ENCODE peak calls at places on chromosome 22, in four cellular contexts. One of them, this sample, is unnamed.

GRCh38 chr22:47201186-47201995 is 438.9 kb downstream of the TBC1D22A start:
- DNase-seq in K562: no peak
- DNase-seq in SK-N-SH: no peak
- DNase-seq in HepG2: no peak
- DNase-seq in this sample: no peak

GRCh38 chr22:50573491-50574382 is 4.5 kb downstream of the CPT1B start:
- DNase-seq in K562: no peak
- DNase-seq in SK-N-SH: no peak
- DNase-seq in HepG2: no peak
- DNase-seq in this sample: no peak

GRCh38 chr22:46108564-46109473 is 41.5 kb upstream of the PPARA start:
- DNase-seq in K562: peak
- DNase-seq in SK-N-SH: peak
- DNase-seq in HepG2: peak
- DNase-seq in this sample: no peak

GRCh38 chr22:29485448-29485847 is 5.4 kb downstream of the NEFH start:
- DNase-seq in K562: no peak
- DNase-seq in SK-N-SH: no peak
- DNase-seq in HepG2: no peak
- DNase-seq in this sample: no peak

GRCh38 chr22:37907036-37907954 is 1.2 kb downstream of the MICALL1 start:
- DNase-seq in K562: no peak
- DNase-seq in SK-N-SH: no peak
- DNase-seq in HepG2: no peak
- DNase-seq in this sample: no peak

GRCh38 chr22:37312549-37313183 is 30.4 kb downstream of the CYTH4 start:
- DNase-seq in K562: no peak
- DNase-seq in SK-N-SH: no peak
- DNase-seq in HepG2: no peak
- DNase-seq in this sample: no peak

GRCh38 chr22:28129319-28129962 is 210.4 kb upstream of the PITPNB start:
- DNase-seq in K562: no peak
- DNase-seq in SK-N-SH: no peak
- DNase-seq in HepG2: no peak
- DNase-seq in this sample: no peak

GRCh38 chr22:17102297-17102667 is 17.5 kb downstream of the IL17RA start:
- DNase-seq in K562: peak
- DNase-seq in SK-N-SH: no peak
- DNase-seq in HepG2: no peak
- DNase-seq in this sample: no peak

GRCh38 chr22:19321757-19322156 is 30.2 kb upstream of the CLTCL1 start:
- DNase-seq in K562: no peak
- DNase-seq in SK-N-SH: no peak
- DNase-seq in HepG2: no peak
- DNase-seq in this sample: no peak

GRCh38 chr22:17990942-17991341 is 33.4 kb downstream of the MICAL3 start:
- DNase-seq in K562: no peak
- DNase-seq in SK-N-SH: no peak
- DNase-seq in HepG2: no peak
- DNase-seq in this sample: no peak

GRCh38 chr22:29994941-29995340 is 85.3 kb upstream of the HORMAD2 start:
- DNase-seq in K562: no peak
- DNase-seq in SK-N-SH: no peak
- DNase-seq in HepG2: peak
- DNase-seq in this sample: no peak

GRCh38 chr22:27685971-27686370 is 115.6 kb downstream of the MN1 start:
- DNase-seq in K562: no peak
- DNase-seq in SK-N-SH: no peak
- DNase-seq in HepG2: no peak
- DNase-seq in this sample: no peak

GRCh38 chr22:47678667-47679287 is 916.3 kb downstream of the TBC1D22A start:
- DNase-seq in K562: no peak
- DNase-seq in SK-N-SH: no peak
- DNase-seq in HepG2: no peak
- DNase-seq in this sample: no peak

GRCh38 chr22:46087816-46088277 is 62.5 kb upstream of the PPARA start:
- DNase-seq in K562: peak
- DNase-seq in SK-N-SH: peak
- DNase-seq in HepG2: no peak
- DNase-seq in this sample: no peak

GRCh38 chr22:50340157-50340879 is 2.8 kb upstream of the PPP6R2 start:
- DNase-seq in K562: peak
- DNase-seq in SK-N-SH: peak
- DNase-seq in HepG2: peak
- DNase-seq in this sample: no peak

GRCh38 chr22:50039669-50040458 is 18.2 kb downstream of the TTLL8 start:
- DNase-seq in K562: no peak
- DNase-seq in SK-N-SH: no peak
- DNase-seq in HepG2: no peak
- DNase-seq in this sample: no peak

GRCh38 chr22:18088825-18089568 is 11.2 kb downstream of the PEX26 start:
- DNase-seq in K562: no peak
- DNase-seq in SK-N-SH: no peak
- DNase-seq in HepG2: peak
- DNase-seq in this sample: no peak

GRCh38 chr22:27203276-27203660 is 545.9 kb downstream of the MIAT start:
- DNase-seq in K562: no peak
- DNase-seq in SK-N-SH: no peak
- DNase-seq in HepG2: no peak
- DNase-seq in this sample: no peak

GRCh38 chr22:50136431-50137047 is 34.0 kb upstream of the PANX2 start:
- DNase-seq in K562: no peak
- DNase-seq in SK-N-SH: no peak
- DNase-seq in HepG2: no peak
- DNase-seq in this sample: no peak

GRCh38 chr22:31124290-31124689 is 1.5 kb downstream of the INPP5J start:
- DNase-seq in K562: no peak
- DNase-seq in SK-N-SH: no peak
- DNase-seq in HepG2: no peak
- DNase-seq in this sample: no peak

GRCh38 chr22:33848251-33848650 is 72.0 kb downstream of the LARGE1 start:
- DNase-seq in K562: no peak
- DNase-seq in SK-N-SH: no peak
- DNase-seq in HepG2: no peak
- DNase-seq in this sample: no peak

GRCh38 chr22:47112994-47113879 is 350.8 kb downstream of the TBC1D22A start:
- DNase-seq in K562: no peak
- DNase-seq in SK-N-SH: no peak
- DNase-seq in HepG2: no peak
- DNase-seq in this sample: no peak

GRCh38 chr22:23053912-23054530 is 16.3 kb upstream of the GNAZ start:
- DNase-seq in K562: no peak
- DNase-seq in SK-N-SH: no peak
- DNase-seq in HepG2: no peak
- DNase-seq in this sample: no peak

GRCh38 chr22:30514252-30514651 is 8.8 kb upstream of the SEC14L4 start:
- DNase-seq in K562: no peak
- DNase-seq in SK-N-SH: no peak
- DNase-seq in HepG2: no peak
- DNase-seq in this sample: no peak

GRCh38 chr22:31305194-31305593 is 12.9 kb upstream of the PIK3IP1 start:
- DNase-seq in K562: no peak
- DNase-seq in SK-N-SH: no peak
- DNase-seq in HepG2: no peak
- DNase-seq in this sample: no peak

GRCh38 chr22:49107561-49107960 is 720.1 kb downstream of the BRD1 start:
- DNase-seq in K562: no peak
- DNase-seq in SK-N-SH: no peak
- DNase-seq in HepG2: no peak
- DNase-seq in this sample: no peak

GRCh38 chr22:46381142-46381541 is 45.6 kb downstream of the TRMU start:
- DNase-seq in K562: no peak
- DNase-seq in SK-N-SH: no peak
- DNase-seq in HepG2: no peak
- DNase-seq in this sample: no peak

GRCh38 chr22:46471901-46472721 is 65.3 kb downstream of the CELSR1 start:
- DNase-seq in K562: no peak
- DNase-seq in SK-N-SH: no peak
- DNase-seq in HepG2: no peak
- DNase-seq in this sample: peak

GRCh38 chr22:26888887-26889286 is 231.5 kb downstream of the MIAT start:
- DNase-seq in K562: no peak
- DNase-seq in SK-N-SH: no peak
- DNase-seq in HepG2: no peak
- DNase-seq in this sample: no peak

GRCh38 chr22:50282361-50283144 is 12.4 kb upstream of the MAPK11 start:
- DNase-seq in K562: no peak
- DNase-seq in SK-N-SH: no peak
- DNase-seq in HepG2: no peak
- DNase-seq in this sample: peak

GRCh38 chr22:49959782-49960158 is 802 bp upstream of the PIM3 start:
- DNase-seq in K562: no peak
- DNase-seq in SK-N-SH: peak
- DNase-seq in HepG2: peak
- DNase-seq in this sample: no peak

GRCh38 chr22:28799834-28800307 is 498 bp downstream of the XBP1 start:
- DNase-seq in K562: peak
- DNase-seq in SK-N-SH: peak
- DNase-seq in HepG2: no peak
- DNase-seq in this sample: no peak

GRCh38 chr22:17785185-17786184 is 11.2 kb upstream of the BID start:
- DNase-seq in K562: peak
- DNase-seq in SK-N-SH: no peak
- DNase-seq in HepG2: peak
- DNase-seq in this sample: peak

GRCh38 chr22:37764622-37765021 is 43.1 kb upstream of the GCAT start:
- DNase-seq in K562: no peak
- DNase-seq in SK-N-SH: no peak
- DNase-seq in HepG2: no peak
- DNase-seq in this sample: no peak

GRCh38 chr22:38230108-38230825 is 28.5 kb downstream of the MAFF start:
- DNase-seq in K562: peak
- DNase-seq in SK-N-SH: no peak
- DNase-seq in HepG2: peak
- DNase-seq in this sample: no peak

GRCh38 chr22:27990451-27990840 is 71.4 kb upstream of the PITPNB start:
- DNase-seq in K562: peak
- DNase-seq in SK-N-SH: no peak
- DNase-seq in HepG2: no peak
- DNase-seq in this sample: no peak

GRCh38 chr22:48047722-48048500 is 1285.5 kb downstream of the TBC1D22A start:
- DNase-seq in K562: no peak
- DNase-seq in SK-N-SH: no peak
- DNase-seq in HepG2: no peak
- DNase-seq in this sample: no peak

GRCh38 chr22:26887456-26887855 is 230.1 kb downstream of the MIAT start:
- DNase-seq in K562: no peak
- DNase-seq in SK-N-SH: no peak
- DNase-seq in HepG2: no peak
- DNase-seq in this sample: no peak

GRCh38 chr22:28656156-28656555 is 23.5 kb downstream of the TTC28 start:
- DNase-seq in K562: no peak
- DNase-seq in SK-N-SH: peak
- DNase-seq in HepG2: no peak
- DNase-seq in this sample: no peak

GRCh38 chr22:42343551-42344081 is 73.2 kb upstream of the TCF20 start:
- DNase-seq in K562: peak
- DNase-seq in SK-N-SH: peak
- DNase-seq in HepG2: no peak
- DNase-seq in this sample: no peak
- TF ChIP-seq ELF1 in K562: no peak
- TF ChIP-seq ELF1 in SK-N-SH: no peak
- TF ChIP-seq ELF1 in HepG2: no peak
- TF ChIP-seq ELF1 in this sample: no peak

GRCh38 chr22:44931077-44931540 is 78.7 kb downstream of the PHF21B start:
- DNase-seq in K562: no peak
- DNase-seq in SK-N-SH: peak
- DNase-seq in HepG2: no peak
- DNase-seq in this sample: no peak
- TF ChIP-seq ELF1 in K562: no peak
- TF ChIP-seq ELF1 in SK-N-SH: no peak
- TF ChIP-seq ELF1 in HepG2: no peak
- TF ChIP-seq ELF1 in this sample: no peak

GRCh38 chr22:25777411-25777810 is 35.4 kb downstream of the MYO18B start:
- DNase-seq in K562: no peak
- DNase-seq in SK-N-SH: no peak
- DNase-seq in HepG2: no peak
- DNase-seq in this sample: no peak

GRCh38 chr22:25779890-25780289 is 37.9 kb downstream of the MYO18B start:
- DNase-seq in K562: no peak
- DNase-seq in SK-N-SH: no peak
- DNase-seq in HepG2: no peak
- DNase-seq in this sample: no peak

GRCh38 chr22:25775501-25775900 is 33.5 kb downstream of the MYO18B start:
- DNase-seq in K562: no peak
- DNase-seq in SK-N-SH: peak
- DNase-seq in HepG2: no peak
- DNase-seq in this sample: no peak

GRCh38 chr22:25779426-25779825 is 37.4 kb downstream of the MYO18B start:
- DNase-seq in K562: no peak
- DNase-seq in SK-N-SH: no peak
- DNase-seq in HepG2: no peak
- DNase-seq in this sample: no peak

GRCh38 chr22:25777870-25778269 is 35.9 kb downstream of the MYO18B start:
- DNase-seq in K562: no peak
- DNase-seq in SK-N-SH: peak
- DNase-seq in HepG2: peak
- DNase-seq in this sample: peak
- TF ChIP-seq ELF1 in K562: no peak
- TF ChIP-seq ELF1 in SK-N-SH: no peak
- TF ChIP-seq ELF1 in HepG2: no peak
- TF ChIP-seq ELF1 in this sample: no peak

DNA sequence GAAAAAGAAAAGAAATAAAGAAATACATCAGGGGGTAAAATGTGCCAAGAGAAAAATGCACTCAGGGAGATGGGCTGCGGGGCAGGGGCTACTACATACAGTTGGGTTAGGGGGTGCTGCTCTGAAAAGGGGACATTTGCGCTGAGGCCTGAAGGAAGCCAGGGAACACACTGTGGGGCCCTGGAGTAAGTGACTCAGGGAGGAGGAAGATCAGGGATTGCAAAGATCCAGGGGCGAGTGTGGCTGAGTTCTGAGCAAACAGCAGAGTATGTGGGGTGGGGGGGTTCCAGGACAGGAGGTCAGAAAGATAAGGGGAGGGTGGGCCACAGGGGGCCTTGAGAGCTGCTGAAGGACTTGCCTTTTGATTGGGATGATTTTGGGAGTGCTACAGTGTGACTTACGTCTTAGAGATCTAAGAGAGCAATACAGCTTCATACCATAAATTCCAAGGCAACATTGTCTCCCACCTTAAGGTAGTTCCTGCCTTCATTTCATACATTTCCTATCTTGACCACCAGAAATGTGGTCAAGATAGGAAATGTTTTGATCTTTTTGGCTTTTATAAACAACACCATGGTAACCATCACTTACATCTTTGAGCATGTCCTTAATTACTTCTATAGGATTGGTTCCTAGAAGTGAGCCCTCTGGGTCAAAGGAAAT is 5.8 kb downstream of the A4GALT start:
- DNase-seq in K562: peak
- DNase-seq in SK-N-SH: no peak
- DNase-seq in HepG2: no peak
- DNase-seq in this sample: no peak
- TF ChIP-seq ELF1 in K562: no peak
- TF ChIP-seq ELF1 in SK-N-SH: no peak
- TF ChIP-seq ELF1 in HepG2: no peak
- TF ChIP-seq ELF1 in this sample: no peak

GRCh38 chr22:42297778-42298177 is 27.3 kb upstream of the TCF20 start:
- DNase-seq in K562: no peak
- DNase-seq in SK-N-SH: no peak
- DNase-seq in HepG2: peak
- DNase-seq in this sample: no peak
- TF ChIP-seq ELF1 in K562: no peak
- TF ChIP-seq ELF1 in SK-N-SH: no peak
- TF ChIP-seq ELF1 in HepG2: no peak
- TF ChIP-seq ELF1 in this sample: no peak

This sample was measured in HCT116.